ENCODE peak calls at places on chromosomes 2 and 18, in four cellular contexts. S is HepG2, C is K562, P is A549. Y is an unnamed sample.
A peak's percentile ranks its signal among the peaks of the same experiment; 100 is the strongest.

GRCh38 chr18:46320928-46321855 is 217.0 kb downstream of the HAUS1 start:
- DNase-seq in S (no peak), C (no peak), P (no peak), Y (no peak)

GRCh38 chr2:98478861-98479770 is 34.5 kb downstream of the INPP4A start:
- DNase-seq in P (no peak), S (no peak), C (no peak), Y (no peak)

GRCh38 chr2:74497777-74498499 is 1.5 kb downstream of the LBX2 start:
- DNase-seq in P (no peak), S (no peak), C (no peak), Y (peak; percentile 71)

GRCh38 chr2:71347517-71347916 is 15.9 kb downstream of the ZNF638 start:
- DNase-seq in P (no peak), S (no peak), C (peak; percentile 30), Y (no peak)

GRCh38 chr2:154850532-154850931 is 152.0 kb downstream of the KCNJ3 start:
- DNase-seq in S (no peak), P (no peak), C (no peak), Y (no peak)

GRCh38 chr18:28176933-28177827 is at the start of gene CDH2:
- DNase-seq in S (peak; percentile 77), C (no peak), P (peak; percentile 86), Y (peak; percentile 75)

GRCh38 chr2:88503771-88504170 is 51.3 kb upstream of the FOXI3 start:
- DNase-seq in P (no peak), S (no peak), C (no peak), Y (no peak)

GRCh38 chr2:42171396-42171971 is 2.3 kb downstream of the EML4 start:
- DNase-seq in S (peak; percentile 44), P (no peak), C (no peak), Y (no peak)

DNA sequence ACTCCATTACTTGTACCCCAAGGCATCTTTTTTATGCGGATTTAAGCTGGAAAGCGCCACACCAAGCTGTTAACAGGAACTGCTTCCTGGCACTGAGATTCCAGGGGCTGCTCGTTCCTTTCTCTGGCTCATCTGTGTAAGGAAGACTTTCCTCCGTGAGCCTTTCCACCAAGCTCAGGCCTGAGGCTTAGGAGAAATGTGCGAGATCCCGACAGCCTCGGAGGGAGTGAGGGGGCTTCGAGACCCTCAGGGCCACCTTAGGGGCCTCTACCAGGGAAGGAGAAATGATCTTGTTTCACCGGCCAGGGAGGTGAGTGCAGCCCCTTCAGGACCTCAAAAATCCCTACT is 17.1 kb downstream of the B3GNT7 start:
- DNase-seq in C (no peak), P (no peak), S (no peak), Y (no peak)
- TF ChIP-seq NR3C1 in C (no peak), P (no peak), S (no peak), Y (no peak)

DNA sequence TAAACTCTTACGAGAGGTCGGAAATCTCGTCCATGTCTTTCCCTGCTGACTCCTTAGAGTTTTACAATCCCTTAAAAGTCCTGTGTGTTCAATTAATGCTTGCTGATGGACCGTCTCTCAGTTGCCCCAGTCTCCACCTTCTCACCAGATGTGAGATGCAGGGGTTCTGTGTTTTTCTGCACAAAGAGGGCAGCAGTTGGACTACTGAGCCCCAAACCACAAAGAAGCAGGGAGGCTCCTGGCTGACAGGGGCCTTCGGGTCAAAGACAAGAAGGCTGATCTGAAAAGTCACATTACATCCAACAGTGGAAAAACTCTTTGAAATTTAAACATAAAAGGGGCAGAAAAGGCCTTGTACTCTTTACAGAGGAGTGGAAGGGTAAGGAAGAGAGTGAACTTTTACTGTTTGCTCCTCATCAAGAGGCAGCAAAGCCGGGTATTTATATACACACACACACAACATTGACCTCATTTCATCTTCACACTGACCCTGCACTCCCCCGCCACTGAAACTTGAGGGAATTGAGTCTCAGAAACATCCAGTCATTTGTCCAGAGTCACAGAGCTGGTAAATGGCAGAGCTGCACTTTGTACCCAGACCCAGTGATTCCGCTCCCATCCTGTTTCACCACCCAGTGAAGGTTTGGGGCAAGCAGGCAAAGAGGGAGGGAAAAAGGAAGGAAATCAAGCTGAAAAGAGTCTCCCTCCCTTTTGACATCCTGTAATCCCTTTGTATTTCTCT is 23.7 kb downstream of the MRPL33 start:
- DNase-seq in P (no peak), S (peak; percentile 64), C (no peak), Y (no peak)
- TF ChIP-seq NR3C1 in P (no peak), S (no peak), C (no peak), Y (no peak)

GRCh38 chr2:134379722-134380121 is 125.8 kb downstream of the MGAT5 start:
- DNase-seq in C (no peak), S (no peak), P (no peak), Y (no peak)

GRCh38 chr2:134381141-134381540 is 127.3 kb downstream of the MGAT5 start:
- DNase-seq in P (no peak), C (no peak), S (no peak), Y (no peak)

GRCh38 chr2:134379293-134379692 is 125.4 kb downstream of the MGAT5 start:
- DNase-seq in C (no peak), S (no peak), P (no peak), Y (no peak)

GRCh38 chr2:134375935-134376334 is 122.1 kb downstream of the MGAT5 start:
- DNase-seq in C (no peak), S (peak; percentile 75), P (peak; percentile 23), Y (peak; percentile 13)

GRCh38 chr2:134377730-134378129 is 123.9 kb downstream of the MGAT5 start:
- DNase-seq in C (no peak), P (no peak), S (no peak), Y (no peak)
- TF ChIP-seq NR3C1 in C (no peak), P (no peak), S (no peak), Y (no peak)

GRCh38 chr18:24695168-24695567 is 234.7 kb downstream of the HRH4 start:
- DNase-seq in S (no peak), P (no peak), C (no peak), Y (no peak)
- TF ChIP-seq NR3C1 in S (no peak), P (no peak), C (no peak), Y (no peak)

GRCh38 chr2:38945931-38946330 is 56.3 kb downstream of the ARHGEF33 start:
- DNase-seq in S (no peak), P (no peak), C (peak; percentile 15), Y (no peak)

GRCh38 chr2:38940746-38941145 is 51.1 kb downstream of the ARHGEF33 start:
- DNase-seq in S (no peak), C (no peak), P (no peak), Y (no peak)

GRCh38 chr2:38947241-38948239 is 57.9 kb downstream of the ARHGEF33 start:
- DNase-seq in C (peak; percentile 50), S (peak; percentile 89), P (peak; percentile 91), Y (peak; percentile 82)

GRCh38 chr2:38945372-38945771 is 55.7 kb downstream of the ARHGEF33 start:
- DNase-seq in P (no peak), S (no peak), C (peak; percentile 30), Y (no peak)

GRCh38 chr2:38943784-38944183 is 54.1 kb downstream of the ARHGEF33 start:
- DNase-seq in C (no peak), P (no peak), S (no peak), Y (no peak)
- TF ChIP-seq NR3C1 in C (no peak), P (no peak), S (no peak), Y (no peak)

GRCh38 chr2:113700186-113700841 is 56.1 kb downstream of the SLC35F5 start:
- DNase-seq in S (peak; percentile 46), C (peak; percentile 23), P (peak; percentile 46), Y (peak; percentile 28)
- TF ChIP-seq NR3C1 in S (no peak), C (no peak), P (no peak), Y (no peak)

DNA sequence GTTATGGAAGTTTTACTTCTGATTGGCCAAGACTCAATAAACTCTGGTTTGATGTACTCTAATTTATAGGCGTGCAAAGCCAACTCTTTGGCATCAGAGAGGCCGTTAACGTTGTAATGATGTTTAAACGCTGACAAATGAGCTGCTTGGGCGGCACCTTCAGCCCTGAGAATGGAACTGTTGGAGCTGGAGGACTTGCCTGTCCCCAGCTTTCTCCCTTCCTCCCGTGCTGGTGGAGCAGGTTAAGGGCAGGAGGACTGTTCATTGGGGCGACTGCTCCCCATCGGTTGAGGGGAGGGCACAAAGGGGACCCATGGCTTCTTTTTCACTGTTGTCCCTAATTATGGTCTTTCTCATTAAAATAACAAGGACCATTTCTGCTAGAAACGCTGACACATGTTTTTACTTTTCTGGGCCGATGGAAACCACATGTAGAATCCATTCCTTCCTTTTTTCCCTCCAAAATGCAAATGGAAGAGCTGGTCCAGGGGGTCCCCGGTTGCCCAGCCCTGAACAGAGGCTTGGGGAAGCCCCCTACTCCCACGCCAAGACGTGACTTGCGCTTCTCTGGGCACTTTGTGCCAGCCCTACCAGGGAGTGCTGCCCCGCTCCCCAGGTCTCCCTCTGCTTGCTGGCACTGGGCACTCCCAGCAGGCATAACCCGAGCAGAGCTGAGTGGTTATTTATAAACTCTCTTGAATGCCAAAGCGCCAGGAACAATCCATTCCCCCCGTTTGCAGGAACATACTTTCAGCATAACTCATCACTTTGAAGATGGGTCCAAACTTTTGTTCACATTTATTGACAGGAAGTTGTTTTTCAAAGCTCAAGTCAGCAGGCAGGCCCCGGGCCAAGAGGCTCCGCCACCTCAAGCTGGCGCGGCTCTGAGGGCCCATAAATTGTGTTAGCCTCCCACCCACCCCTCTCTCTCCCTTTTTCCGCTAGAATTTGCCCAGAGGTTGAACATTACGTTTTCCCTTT is 170.1 kb downstream of the ASB1 start:
- DNase-seq in P (peak; percentile 95), C (no peak), S (peak; percentile 70), Y (no peak)
- TF ChIP-seq NR3C1 in P (no peak), C (no peak), S (no peak), Y (no peak)

GRCh38 chr2:161077367-161078210 is 82.6 kb upstream of the TANK start:
- DNase-seq in P (no peak), C (no peak), S (no peak), Y (no peak)
- TF ChIP-seq NR3C1 in P (no peak), C (no peak), S (no peak), Y (no peak)

GRCh38 chr2:227163998-227164744 is at the start of the genes COL4A3 and COL4A4:
- DNase-seq in S (no peak), P (peak; percentile 73), C (no peak), Y (peak; percentile 61)
- TF ChIP-seq NR3C1 in S (no peak), P (no peak), C (no peak), Y (no peak)

GRCh38 chr18:22314406-22314805 is 103.3 kb downstream of the CTAGE1 start:
- DNase-seq in S (no peak), P (no peak), C (no peak), Y (no peak)

GRCh38 chr18:22320736-22321135 is 97.0 kb downstream of the CTAGE1 start:
- DNase-seq in S (no peak), C (no peak), P (no peak), Y (no peak)

GRCh38 chr18:22322251-22322691 is 95.4 kb downstream of the CTAGE1 start:
- DNase-seq in S (no peak), P (no peak), C (no peak), Y (no peak)

GRCh38 chr18:22320155-22320554 is 97.6 kb downstream of the CTAGE1 start:
- DNase-seq in S (no peak), P (no peak), C (no peak), Y (no peak)

DNA sequence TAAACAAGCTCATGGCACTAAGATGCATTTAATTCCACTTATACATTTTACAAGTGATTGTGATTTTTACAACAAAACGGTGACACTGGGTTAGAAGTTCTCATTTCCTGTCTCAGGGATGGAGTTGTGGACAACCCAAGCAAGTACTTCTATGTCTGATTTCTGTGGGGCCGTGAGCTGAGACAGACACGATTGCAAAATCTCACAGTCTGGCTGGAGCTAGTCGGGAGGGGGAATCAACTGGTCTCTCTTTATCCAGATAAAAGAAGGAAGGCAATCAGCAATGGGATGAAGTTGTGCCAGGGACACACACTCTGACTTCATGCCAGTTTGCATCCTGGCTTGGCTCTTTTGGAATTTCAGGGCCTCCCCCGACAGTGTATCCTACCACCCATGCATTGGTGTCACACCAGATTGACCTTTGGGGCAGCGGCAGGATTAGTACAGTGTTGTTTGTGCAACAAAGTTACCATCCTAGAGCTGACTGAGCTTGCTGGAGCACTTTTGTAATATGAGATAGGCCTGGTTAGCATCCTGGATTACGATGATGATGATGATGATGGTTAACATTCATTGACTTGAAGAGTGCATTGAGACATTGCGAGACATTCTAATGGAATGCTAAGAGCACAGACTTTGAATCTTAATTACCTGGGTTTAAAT is 98.8 kb downstream of the CTAGE1 start:
- DNase-seq in P (no peak), C (no peak), S (no peak), Y (no peak)
- TF ChIP-seq NR3C1 in P (no peak), C (no peak), S (no peak), Y (no peak)